ENCODE peak calls at places on chromosomes 16 and 17, in eight cellular contexts. H, W, M, Q, F, Z, V and P are unnamed samples.

GRCh38 chr16:24668481-24669001 is 60.9 kb upstream of the TNRC6A start:
- DNase-seq in H (no peak), W (no peak), M (no peak), Q (no peak), F (peak), Z (peak), V (no peak), P (no peak)

GRCh38 chr17:68290955-68291835 is at the start of the genes ARSG and SLC16A6:
- DNase-seq in H (peak), W (peak), M (peak), Q (peak), F (no peak), Z (peak), V (peak), P (no peak)

GRCh38 chr16:88882358-88883030 is 16.0 kb upstream of the PABPN1L start:
- DNase-seq in H (no peak), W (peak), M (no peak), Q (no peak), F (no peak), Z (no peak), V (peak), P (no peak)

GRCh38 chr16:89314357-89314756 is 96.9 kb downstream of the ZNF778 start:
- DNase-seq in H (no peak), W (peak), M (no peak), Q (no peak), F (no peak), Z (no peak), V (no peak), P (no peak)

GRCh38 chr16:52643006-52643405 is 96.1 kb upstream of the TOX3 start:
- DNase-seq in H (no peak), W (no peak), M (no peak), Q (no peak), F (no peak), Z (no peak), V (no peak), P (no peak)

GRCh38 chr16:59030923-59031485 is 296.9 kb upstream of the GOT2 start:
- DNase-seq in H (no peak), W (no peak), M (no peak), Q (no peak), F (no peak), Z (no peak), V (no peak), P (no peak)

GRCh38 chr16:85838381-85838780 is 38.9 kb downstream of the COX4I1 start:
- DNase-seq in H (no peak), W (no peak), M (no peak), Q (no peak), F (no peak), Z (no peak), V (no peak), P (no peak)

GRCh38 chr17:1511756-1512321 is 4.6 kb downstream of the INPP5K start:
- DNase-seq in H (peak), W (no peak), M (no peak), Q (peak), F (no peak), Z (no peak), V (no peak), P (no peak)

GRCh38 chr17:10217916-10218315 is 19.5 kb upstream of the GAS7 start:
- DNase-seq in H (no peak), W (no peak), M (no peak), Q (no peak), F (no peak), Z (no peak), V (no peak), P (no peak)

GRCh38 chr16:58419241-58420012 is 27.2 kb downstream of the GINS3 start:
- DNase-seq in H (no peak), W (no peak), M (no peak), Q (peak), F (no peak), Z (no peak), V (no peak), P (no peak)

GRCh38 chr16:3949287-3949686 is 68.8 kb upstream of the CREBBP start:
- DNase-seq in H (no peak), W (peak), M (no peak), Q (peak), F (no peak), Z (no peak), V (no peak), P (peak)

GRCh38 chr16:48247311-48247710 is at the start of gene ABCC11:
- DNase-seq in H (no peak), W (no peak), M (no peak), Q (no peak), F (no peak), Z (no peak), V (no peak), P (no peak)

GRCh38 chr16:29994613-29995329 is 646 bp downstream of the HIRIP3 start:
- DNase-seq in H (peak), W (peak), M (no peak), Q (peak), F (no peak), Z (peak), V (no peak), P (no peak)

GRCh38 chr16:81077077-81077940 is at the start of gene C16orf46:
- DNase-seq in H (peak), W (peak), M (peak), Q (peak), F (peak), Z (peak), V (peak), P (peak)

GRCh38 chr17:7081341-7082062 is 1.5 kb upstream of the CLEC10A start:
- DNase-seq in H (no peak), W (peak), M (no peak), Q (no peak), F (no peak), Z (no peak), V (peak), P (no peak)

GRCh38 chr16:56980792-56981724 is 8.3 kb upstream of the NLRC5 start:
- DNase-seq in H (no peak), W (no peak), M (no peak), Q (no peak), F (no peak), Z (no peak), V (no peak), P (no peak)

GRCh38 chr16:26129997-26130396 is 438.2 kb downstream of the HS3ST4 start:
- DNase-seq in H (no peak), W (no peak), M (no peak), Q (no peak), F (no peak), Z (no peak), V (no peak), P (no peak)

GRCh38 chr16:66695935-66696668 is 441 bp downstream of the CMTM4 start:
- DNase-seq in H (peak), W (peak), M (peak), Q (peak), F (no peak), Z (peak), V (peak), P (peak)

GRCh38 chr17:45221081-45221996 is at the start of gene FMNL1:
- DNase-seq in H (no peak), W (peak), M (peak), Q (peak), F (no peak), Z (no peak), V (peak), P (no peak)

GRCh38 chr16:10992797-10993196 is 48.4 kb downstream of the CLEC16A start:
- DNase-seq in H (no peak), W (peak), M (no peak), Q (no peak), F (no peak), Z (no peak), V (no peak), P (no peak)

GRCh38 chr17:70752966-70753467 is 583.7 kb downstream of the KCNJ2 start:
- DNase-seq in H (no peak), W (no peak), M (no peak), Q (no peak), F (no peak), Z (no peak), V (no peak), P (no peak)

GRCh38 chr17:21021208-21021803 is 21.5 kb downstream of the USP22 start:
- DNase-seq in H (no peak), W (peak), M (no peak), Q (no peak), F (no peak), Z (no peak), V (no peak), P (no peak)
- TF ChIP-seq POLR2A in H (no peak), W (no peak), M (no peak), Q (no peak), F (no peak), Z (no peak), V (no peak), P (no peak)

DNA sequence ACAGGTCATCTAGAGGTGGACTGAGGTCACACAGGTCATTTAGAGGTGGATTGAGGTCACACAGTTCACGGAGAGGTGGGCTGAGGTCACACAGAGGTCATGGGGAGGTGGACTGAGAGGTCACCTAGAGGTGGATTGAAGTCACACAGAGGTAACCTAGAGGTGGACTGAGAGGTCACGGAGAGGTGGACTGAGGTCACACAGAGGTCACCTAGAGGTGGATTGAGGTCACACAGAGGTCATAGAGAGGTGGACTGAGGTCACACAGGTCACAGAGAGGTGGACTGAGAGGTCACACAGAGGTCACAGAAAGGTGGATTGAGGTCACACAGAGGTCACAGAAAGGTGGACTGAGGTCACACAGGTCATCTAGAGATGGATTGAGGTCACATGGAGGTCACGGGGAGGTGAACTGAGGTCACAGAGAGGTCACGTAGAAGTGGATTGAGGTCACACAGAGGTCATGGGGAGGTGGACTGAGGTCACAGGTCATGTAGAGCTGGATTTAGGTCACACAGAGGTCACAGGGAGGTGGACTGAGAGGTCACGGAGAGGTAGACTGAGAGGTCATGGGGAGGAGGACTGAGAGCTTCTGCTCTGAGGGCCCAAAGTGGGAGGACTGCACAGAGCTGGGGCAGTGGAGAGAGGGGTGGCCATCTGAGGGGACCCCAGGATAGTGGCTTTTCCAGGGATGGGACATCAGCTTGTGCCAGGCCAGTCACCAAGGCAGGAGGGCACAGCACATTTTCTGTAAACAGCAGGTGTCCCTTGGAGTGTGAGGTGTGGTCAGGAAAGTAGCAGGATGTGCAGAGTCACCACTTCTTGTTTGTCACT is 26.4 kb upstream of the JPT2 start:
- DNase-seq in H (no peak), W (no peak), M (no peak), Q (no peak), F (no peak), Z (no peak), V (no peak), P (no peak)
- TF ChIP-seq POLR2A in H (no peak), W (no peak), M (no peak), Q (no peak), F (no peak), Z (no peak), V (no peak), P (no peak)

DNA sequence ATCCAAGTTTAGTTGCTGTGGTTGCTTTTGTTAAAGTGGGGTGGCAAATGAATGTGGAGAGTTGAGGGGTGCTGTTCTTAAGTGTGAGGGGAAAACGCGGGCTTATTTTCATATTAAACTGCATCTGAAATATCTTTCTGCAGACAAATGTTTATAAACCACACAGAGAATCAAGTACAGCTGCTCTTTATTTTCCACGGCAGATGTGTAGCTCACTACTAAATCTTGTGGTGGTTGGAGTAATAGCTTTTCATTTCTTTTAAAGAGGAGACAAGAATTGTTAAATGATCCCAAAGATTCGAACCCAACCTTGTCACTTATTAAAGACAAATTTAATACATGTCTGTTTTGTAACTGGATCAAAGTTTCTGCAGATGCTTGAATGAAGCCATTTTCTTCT is 2.1 kb downstream of the CLTC start:
- DNase-seq in H (no peak), W (no peak), M (no peak), Q (no peak), F (no peak), Z (no peak), V (no peak), P (no peak)
- TF ChIP-seq POLR2A in H (no peak), W (no peak), M (no peak), Q (no peak), F (no peak), Z (no peak), V (no peak), P (no peak)

GRCh38 chr16:55473584-55473983 is 5.4 kb upstream of the MMP2 start:
- DNase-seq in H (no peak), W (no peak), M (no peak), Q (no peak), F (no peak), Z (no peak), V (no peak), P (no peak)

GRCh38 chr16:55471448-55472097 is 7.4 kb upstream of the MMP2 start:
- DNase-seq in H (no peak), W (no peak), M (no peak), Q (no peak), F (no peak), Z (no peak), V (peak), P (no peak)

GRCh38 chr16:55468352-55468990 is 10.5 kb upstream of the MMP2 start:
- DNase-seq in H (no peak), W (no peak), M (no peak), Q (no peak), F (no peak), Z (no peak), V (peak), P (no peak)

GRCh38 chr16:55469821-55470532 is 9.0 kb upstream of the MMP2 start:
- DNase-seq in H (no peak), W (no peak), M (no peak), Q (no peak), F (no peak), Z (no peak), V (peak), P (no peak)

GRCh38 chr16:55470533-55471371 is 8.2 kb upstream of the MMP2 start:
- DNase-seq in H (peak), W (no peak), M (no peak), Q (no peak), F (no peak), Z (no peak), V (peak), P (no peak)
- TF ChIP-seq POLR2A in H (no peak), W (no peak), M (no peak), Q (no peak), F (no peak), Z (no peak), V (no peak), P (no peak)

DNA sequence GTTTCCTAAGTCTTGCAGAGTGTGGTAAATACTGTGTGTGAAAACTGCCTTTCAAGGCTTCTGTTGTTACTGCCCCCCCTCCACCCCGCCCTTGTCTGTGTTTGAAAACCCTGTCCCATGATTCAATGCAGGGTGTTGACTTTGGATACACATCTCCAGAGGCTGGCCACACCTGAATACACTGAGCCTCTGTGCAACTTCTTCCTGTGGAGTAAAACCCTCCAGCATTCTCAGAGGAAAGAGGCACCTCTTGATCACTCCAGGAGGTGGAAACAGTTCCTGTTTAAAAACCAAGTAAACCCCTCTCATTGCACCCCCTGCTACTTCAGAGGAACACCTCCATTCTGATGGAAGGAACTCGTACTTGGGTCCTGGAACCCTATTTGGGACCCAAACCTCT is 123.0 kb upstream of the CACNG5 start:
- DNase-seq in H (peak), W (peak), M (no peak), Q (no peak), F (peak), Z (no peak), V (peak), P (no peak)
- TF ChIP-seq POLR2A in H (no peak), W (no peak), M (no peak), Q (no peak), F (no peak), Z (no peak), V (no peak), P (no peak)

GRCh38 chr17:8206536-8206935 is 3.8 kb downstream of the AURKB start:
- DNase-seq in H (no peak), W (no peak), M (no peak), Q (no peak), F (no peak), Z (no peak), V (no peak), P (no peak)

GRCh38 chr17:8209909-8210760 is at the start of gene AURKB:
- DNase-seq in H (peak), W (peak), M (peak), Q (peak), F (peak), Z (peak), V (peak), P (peak)

GRCh38 chr17:8210761-8211458 is 535 bp upstream of the AURKB start:
- DNase-seq in H (no peak), W (no peak), M (no peak), Q (no peak), F (no peak), Z (no peak), V (no peak), P (no peak)

DNA sequence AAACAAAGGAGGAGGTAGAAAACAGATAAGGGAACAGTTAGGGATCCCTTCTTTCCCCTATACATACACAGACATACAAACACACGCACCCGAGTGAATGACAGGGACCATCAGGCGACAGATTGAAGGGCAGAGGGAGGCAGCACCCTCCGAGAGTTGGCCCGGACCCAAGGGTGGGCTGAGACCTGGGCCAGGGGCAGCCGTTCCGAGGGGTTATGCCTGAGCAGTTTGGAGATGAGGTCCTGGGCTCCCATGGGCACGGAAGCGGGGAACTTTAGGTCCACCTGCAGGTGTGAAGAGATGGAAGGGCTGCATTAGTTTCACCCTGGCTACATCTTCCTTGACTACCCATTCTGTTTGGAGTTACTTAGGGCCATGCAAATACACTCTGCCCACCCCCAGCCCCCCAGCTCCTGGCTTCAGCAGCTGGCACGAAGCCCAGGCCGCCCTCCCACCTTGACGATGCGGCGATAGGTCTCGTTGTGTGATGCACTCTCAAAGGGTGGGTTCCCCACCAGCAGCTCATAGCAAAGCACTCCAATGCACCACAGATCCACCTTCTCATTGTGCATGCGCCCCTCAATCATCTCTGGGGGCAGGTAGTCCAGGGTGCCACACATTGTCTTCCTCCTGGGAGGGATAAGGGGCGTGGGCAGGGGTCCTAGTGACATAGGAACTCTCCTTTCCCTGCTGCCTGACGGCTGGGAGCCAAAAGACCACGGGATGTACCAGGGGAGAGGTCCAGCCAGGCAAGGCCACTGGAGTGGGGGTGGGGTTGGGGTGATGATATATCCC is 5.4 kb downstream of the AURKB start:
- DNase-seq in H (no peak), W (no peak), M (no peak), Q (no peak), F (no peak), Z (no peak), V (no peak), P (no peak)
- TF ChIP-seq POLR2A in H (no peak), W (no peak), M (peak), Q (no peak), F (no peak), Z (no peak), V (no peak), P (no peak)

GRCh38 chr17:43021739-43022512 is at the start of gene VAT1:
- DNase-seq in H (peak), W (peak), M (peak), Q (peak), F (no peak), Z (peak), V (peak), P (no peak)

GRCh38 chr17:43018932-43019331 is 3.3 kb downstream of the VAT1 start:
- DNase-seq in H (no peak), W (no peak), M (no peak), Q (no peak), F (no peak), Z (no peak), V (no peak), P (no peak)

GRCh38 chr17:43020789-43021738 is 1.1 kb downstream of the VAT1 start:
- DNase-seq in H (peak), W (peak), M (peak), Q (peak), F (peak), Z (peak), V (peak), P (peak)

GRCh38 chr17:43019418-43019817 is 2.8 kb downstream of the VAT1 start:
- DNase-seq in H (no peak), W (peak), M (no peak), Q (no peak), F (no peak), Z (no peak), V (no peak), P (no peak)

DNA sequence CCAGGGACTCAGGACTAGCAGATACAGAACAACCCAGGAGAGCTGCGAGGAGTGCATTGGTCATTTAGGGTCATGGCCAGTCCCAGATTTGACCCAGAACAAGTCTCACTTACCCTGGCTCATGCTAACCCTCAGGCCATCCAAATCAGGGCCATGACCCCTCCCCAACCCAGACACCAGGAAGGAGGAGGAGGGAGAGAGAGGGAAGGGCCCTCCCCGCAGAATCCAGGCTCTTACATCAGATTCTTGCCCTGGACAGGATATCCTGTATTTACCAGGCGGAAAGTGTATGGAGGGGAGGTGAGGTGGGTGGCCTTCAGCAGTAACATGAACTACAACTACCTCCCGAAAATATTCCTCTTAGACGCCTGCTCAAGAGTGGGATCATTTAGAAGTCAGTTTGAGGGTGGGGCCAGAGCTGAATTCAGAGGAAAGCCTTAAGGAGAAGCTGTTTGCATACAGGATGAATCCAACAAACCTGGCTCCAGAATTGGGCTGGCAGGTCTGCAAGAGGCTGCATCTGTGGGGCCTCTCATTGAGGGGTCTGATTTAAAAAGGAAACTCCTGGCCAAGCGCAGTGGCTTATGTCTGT is 2.1 kb downstream of the VAT1 start:
- DNase-seq in H (no peak), W (no peak), M (no peak), Q (no peak), F (no peak), Z (no peak), V (no peak), P (no peak)
- TF ChIP-seq POLR2A in H (no peak), W (no peak), M (no peak), Q (no peak), F (no peak), Z (no peak), V (no peak), P (no peak)